ENCODE peak calls at places on chromosome 21, in eight cellular contexts. Z is tibial nerve, X is sciatic nerve, F is NCI-H1105, O is hepatic stellate cell, R is nephron progenitor cell, Q is breast epithelium, W is hypothalamus. V is an unnamed sample.

GRCh38 chr21:42424848-42425602 is 21.3 kb downstream of the UBASH3A start:
- DNase-seq in W (no peak), F (no peak), Z (no peak), Q (no peak), X (no peak), O (no peak), R (no peak), V (peak)

GRCh38 chr21:33019885-33020557 is 5.7 kb upstream of the OLIG2 start:
- DNase-seq in Z (no peak), F (peak), W (no peak), R (peak), Q (no peak), O (no peak), X (no peak), V (no peak)

GRCh38 chr21:25370311-25370744 is 237.0 kb downstream of the MRPL39 start:
- DNase-seq in W (no peak), O (peak), Z (no peak), Q (no peak), X (no peak), R (no peak), F (no peak), V (no peak)

GRCh38 chr21:44039828-44040227 is 27.7 kb downstream of the TRAPPC10 start:
- DNase-seq in F (no peak), Q (no peak), X (no peak), Z (no peak), O (no peak), R (no peak), W (no peak), V (no peak)

GRCh38 chr21:16192900-16193299 is 463.1 kb downstream of the USP25 start:
- DNase-seq in O (no peak), Z (no peak), F (no peak), X (no peak), Q (no peak), R (no peak), W (no peak), V (no peak)

GRCh38 chr21:35818597-35818996 is 241.7 kb downstream of the SETD4 start:
- DNase-seq in X (no peak), F (no peak), Q (no peak), W (no peak), Z (no peak), O (no peak), R (no peak), V (no peak)

GRCh38 chr21:21196848-21197247 is 198.6 kb downstream of the NCAM2 start:
- DNase-seq in W (no peak), F (no peak), Q (no peak), O (no peak), X (no peak), R (no peak), Z (no peak), V (no peak)

GRCh38 chr21:45556645-45557601 is 14.7 kb upstream of the SLC19A1 start:
- DNase-seq in Z (no peak), Q (peak), F (no peak), O (no peak), W (no peak), X (peak), R (no peak), V (no peak)

GRCh38 chr21:43716376-43717165 is 2.4 kb upstream of the PDXK start:
- DNase-seq in W (no peak), R (no peak), Q (no peak), X (no peak), Z (no peak), O (no peak), F (no peak), V (no peak)

GRCh38 chr21:27196651-27197050 is 229.8 kb upstream of the ADAMTS5 start:
- DNase-seq in O (no peak), X (no peak), R (no peak), Z (no peak), Q (no peak), W (no peak), F (no peak), V (no peak)

GRCh38 chr21:42677339-42678117 is 24.1 kb downstream of the PDE9A start:
- DNase-seq in R (no peak), Z (peak), X (no peak), Q (no peak), W (no peak), O (peak), F (no peak), V (no peak)

GRCh38 chr21:39728341-39728740 is 16.6 kb upstream of the IGSF5 start:
- DNase-seq in O (no peak), W (no peak), Q (no peak), Z (no peak), F (no peak), X (no peak), R (no peak), V (no peak)

GRCh38 chr21:37994211-37994610 is 78.0 kb upstream of the KCNJ6 start:
- DNase-seq in O (no peak), R (no peak), W (no peak), Z (no peak), X (no peak), Q (no peak), F (no peak), V (no peak)

GRCh38 chr21:32114434-32115063 is 164.3 kb downstream of the MIS18A start:
- DNase-seq in R (no peak), X (no peak), Q (no peak), O (no peak), W (no peak), Z (no peak), F (no peak), V (no peak)

GRCh38 chr21:41610042-41610839 is 102.3 kb upstream of the TMPRSS2 start:
- DNase-seq in Z (peak), R (peak), O (peak), W (no peak), F (peak), Q (peak), X (peak), V (no peak)

V was measured in central memory CD4-positive, alpha-beta T cell.